ENCODE peak calls at places on chromosomes 7 and 10, in ten cellular contexts. S is cardiac muscle cell, L is uterus, W is tibial artery, Q is gastrocnemius medialis, U is heart right ventricle, B is HCT116, M is upper lobe of right lung, A is prostate gland, R is heart left ventricle. H is an unnamed sample.

GRCh38 chr7:54960517-54960916 is 58.3 kb upstream of the EGFR start:
- DNase-seq in S (peak; percentile 20), A (no peak), Q (no peak), R (no peak), W (no peak), U (no peak), B (no peak), L (no peak), M (no peak), H (no peak)

GRCh38 chr10:101492814-101493213 is 95.2 kb downstream of the POLL start:
- DNase-seq in Q (no peak), U (no peak), L (no peak), S (no peak), W (no peak), B (no peak), A (no peak), M (no peak), R (no peak), H (no peak)

GRCh38 chr7:44112231-44112996 is 8.3 kb downstream of the AEBP1 start:
- DNase-seq in U (no peak), A (no peak), W (no peak), B (no peak), M (no peak), Q (no peak), R (no peak), S (no peak), L (no peak), H (peak; percentile 54)

GRCh38 chr7:110253083-110253482 is 837.8 kb upstream of the LRRN3 start:
- DNase-seq in L (no peak), S (no peak), M (no peak), U (no peak), B (no peak), R (no peak), Q (no peak), W (no peak), A (no peak), H (no peak)

GRCh38 chr10:118723467-118723866 is 31.3 kb downstream of the CACUL1 start:
- DNase-seq in L (no peak), U (no peak), M (no peak), R (no peak), S (peak; percentile 52), B (no peak), Q (no peak), W (no peak), A (no peak), H (no peak)

GRCh38 chr10:97798958-97799565 is 27.3 kb upstream of the SFRP5 start:
- DNase-seq in R (no peak), A (no peak), W (no peak), L (no peak), S (no peak), M (no peak), U (no peak), Q (no peak), B (no peak), H (no peak)

GRCh38 chr10:79044036-79044664 is 24.6 kb upstream of the ZMIZ1 start:
- DNase-seq in S (no peak), W (peak; percentile 33), A (no peak), R (peak; percentile 4), M (peak; percentile 46), Q (no peak), B (no peak), U (no peak), L (peak; percentile 7), H (peak; percentile 41)

GRCh38 chr7:105189859-105190492 is 176.0 kb downstream of the KMT2E start:
- DNase-seq in L (no peak), A (no peak), S (no peak), W (no peak), U (no peak), Q (no peak), R (peak; percentile 30), B (no peak), M (no peak), H (no peak)

GRCh38 chr10:97850446-97850845 is 803 bp downstream of the GOLGA7B start:
- DNase-seq in M (no peak), B (no peak), R (no peak), L (no peak), Q (no peak), U (no peak), S (peak; percentile 14), W (no peak), A (no peak), H (no peak)

GRCh38 chr7:47495269-47495875 is 86.5 kb downstream of the TNS3 start:
- DNase-seq in Q (no peak), W (no peak), U (no peak), M (peak; percentile 61), R (no peak), L (no peak), S (no peak), A (no peak), B (no peak), H (peak; percentile 35)
- H3K4me1 ChIP-seq in Q (peaks cover 24% of the 10 kb centered on the region), W (peaks cover 10% of the 10 kb centered on the region), U (peaks cover 40% of the 10 kb centered on the region), M (peaks cover 44% of the 10 kb centered on the region), R (peaks cover 18% of the 10 kb centered on the region), L (peaks cover 5% of the 10 kb centered on the region), S (peaks cover 36% of the 10 kb centered on the region), A (no peaks in the 10 kb centered on the region), B (peaks cover 5% of the 10 kb centered on the region), H (peaks cover 5% of the 10 kb centered on the region)

GRCh38 chr7:125823538-125823937 is 893.9 kb upstream of the POT1 start:
- DNase-seq in R (no peak), Q (no peak), B (no peak), U (no peak), A (no peak), W (no peak), L (no peak), S (no peak), M (no peak), H (no peak)
- H3K4me3 ChIP-seq in R (no peak overlapping the region), Q (no peak overlapping the region), B (no peak overlapping the region), U (no peak overlapping the region), A (no peak overlapping the region), W (no peak overlapping the region), L (no peak overlapping the region), S (no peak overlapping the region), M (no peak overlapping the region), H (no peak overlapping the region)

GRCh38 chr10:75202321-75203096 is 8.1 kb upstream of the VDAC2 start:
- DNase-seq in Q (no peak), B (no peak), S (peak; percentile 77), M (no peak), A (peak; percentile 7), W (peak; percentile 85), L (peak; percentile 75), R (peak; percentile 87), U (peak; percentile 68), H (peak; percentile 85)
- H3K27ac ChIP-seq in Q (peak overlapping the region; percentile 52), B (no peak overlapping the region), S (no peak overlapping the region), M (no peak overlapping the region), A (peak overlapping the region; percentile 12), W (peak overlapping the region; percentile 52), L (peak overlapping the region; percentile 79), R (peak overlapping the region; percentile 73), U (peak overlapping the region; percentile 61), H (no peak overlapping the region)

GRCh38 chr7:66929170-66929569 is 8.1 kb downstream of the TMEM248 start:
- DNase-seq in R (no peak), U (no peak), M (no peak), Q (no peak), L (no peak), S (no peak), B (no peak), A (no peak), W (no peak), H (no peak)
- H3K4me1 ChIP-seq in R (peaks cover 4% of the 10 kb centered on the region), U (peaks cover 69% of the 10 kb centered on the region), M (peaks cover 33% of the 10 kb centered on the region), Q (peaks cover 17% of the 10 kb centered on the region), L (no peaks in the 10 kb centered on the region), S (peaks cover 5% of the 10 kb centered on the region), B (no peaks in the 10 kb centered on the region), A (no peaks in the 10 kb centered on the region), W (peaks cover 13% of the 10 kb centered on the region), H (peaks cover 12% of the 10 kb centered on the region)

GRCh38 chr7:106600569-106601373 is 60.2 kb downstream of the CCDC71L start:
- DNase-seq in A (no peak), M (no peak), W (no peak), U (no peak), R (no peak), B (no peak), L (no peak), Q (no peak), S (no peak), H (no peak)

GRCh38 chr7:106597014-106597413 is 63.9 kb downstream of the CCDC71L start:
- DNase-seq in L (no peak), B (no peak), M (no peak), R (no peak), S (no peak), Q (no peak), W (no peak), U (no peak), A (no peak), H (no peak)

GRCh38 chr7:106597751-106598619 is 63.0 kb downstream of the CCDC71L start:
- DNase-seq in L (no peak), M (no peak), U (no peak), A (no peak), B (no peak), W (no peak), S (no peak), Q (no peak), R (no peak), H (no peak)

GRCh38 chr7:106599343-106599698 is 61.6 kb downstream of the CCDC71L start:
- DNase-seq in L (no peak), Q (no peak), B (no peak), M (no peak), W (no peak), S (no peak), U (no peak), R (no peak), A (peak; percentile 31), H (no peak)

GRCh38 chr7:106598663-106599342 is 62.2 kb downstream of the CCDC71L start:
- DNase-seq in U (peak; percentile 16), R (peak; percentile 71), W (peak; percentile 77), L (peak; percentile 22), B (peak; percentile 79), A (peak; percentile 55), Q (peak; percentile 54), M (peak; percentile 71), S (peak; percentile 79), H (no peak)
- H3K4me3 ChIP-seq in U (peak overlapping the region; percentile 53), R (peak overlapping the region; percentile 17), W (peak overlapping the region; percentile 32), L (no peak overlapping the region), B (peak overlapping the region; percentile 16), A (no peak overlapping the region), Q (peak overlapping the region; percentile 49), M (peak overlapping the region; percentile 39), S (peak overlapping the region; percentile 25), H (no peak overlapping the region)

GRCh38 chr10:95267261-95267660 is 23.5 kb downstream of the PDLIM1 start:
- DNase-seq in Q (no peak), W (no peak), U (no peak), M (no peak), A (no peak), R (no peak), B (no peak), S (no peak), L (no peak), H (no peak)

GRCh38 chr10:95268438-95268837 is 22.4 kb downstream of the PDLIM1 start:
- DNase-seq in A (no peak), M (no peak), R (peak; percentile 66), B (no peak), S (peak; percentile 97), L (peak; percentile 74), W (peak; percentile 74), Q (no peak), U (peak; percentile 56), H (peak; percentile 80)

GRCh38 chr10:95265572-95265971 is 25.2 kb downstream of the PDLIM1 start:
- DNase-seq in W (no peak), M (no peak), S (no peak), B (no peak), R (no peak), Q (no peak), L (no peak), U (no peak), A (no peak), H (no peak)

GRCh38 chr10:95264227-95265051 is 26.4 kb downstream of the PDLIM1 start:
- DNase-seq in W (no peak), M (no peak), S (no peak), Q (no peak), R (no peak), L (no peak), U (no peak), B (peak; percentile 61), A (no peak), H (no peak)

GRCh38 chr10:95266674-95267095 is 24.1 kb downstream of the PDLIM1 start:
- DNase-seq in U (no peak), S (peak; percentile 90), A (no peak), M (no peak), L (no peak), W (no peak), R (no peak), Q (no peak), B (peak; percentile 71), H (no peak)
- H3K27ac ChIP-seq in U (peak overlapping the region; percentile 73), S (no peak overlapping the region), A (peak overlapping the region; percentile 0), M (peak overlapping the region; percentile 81), L (peak overlapping the region; percentile 96), W (peak overlapping the region; percentile 74), R (peak overlapping the region; percentile 88), Q (peak overlapping the region; percentile 89), B (no peak overlapping the region), H (peak overlapping the region; percentile 75)